ENCODE peak calls at places on chromosomes 13 and 19, in eight cellular contexts. P is prostate gland; D is psoas muscle; C is BE2C; R is spleen; S is body of pancreas; Y is CD4-positive, alpha-beta memory T cell; N is hepatocyte. J is an unnamed sample.

GRCh38 chr19:11446652-11447301 is 11.3 kb downstream of the PRKCSH start:
- DNase-seq in P (no peak), D (peak; percentile 80), C (peak; percentile 86), R (peak; percentile 90), S (peak; percentile 37), Y (peak; percentile 33), N (peak; percentile 58), J (peak; percentile 57)

GRCh38 chr13:109816112-109816978 is 30.0 kb upstream of the IRS2 start:
- DNase-seq in P (no peak), D (no peak), C (no peak), R (no peak), S (peak; percentile 78), Y (no peak), N (no peak), J (peak; percentile 54)

GRCh38 chr13:29540799-29541198 is 54.7 kb downstream of the SLC7A1 start:
- DNase-seq in P (no peak), D (no peak), C (no peak), R (no peak), S (no peak), Y (no peak), N (no peak), J (no peak)

GRCh38 chr19:12194827-12195500 is 32.1 kb downstream of the ZNF136 start:
- DNase-seq in P (peak; percentile 90), D (peak; percentile 74), C (peak; percentile 90), R (peak; percentile 87), S (peak; percentile 97), Y (peak; percentile 55), N (no peak), J (no peak)

GRCh38 chr19:24065865-24066604 is 21.0 kb upstream of the ZNF254 start:
- DNase-seq in P (no peak), D (no peak), C (no peak), R (no peak), S (no peak), Y (no peak), N (no peak), J (no peak)

GRCh38 chr13:109769921-109770320 is 16.5 kb downstream of the IRS2 start:
- DNase-seq in P (no peak), D (no peak), C (no peak), R (peak; percentile 74), S (no peak), Y (no peak), N (no peak), J (no peak)

GRCh38 chr19:6233051-6233826 is 46.5 kb downstream of the MLLT1 start:
- DNase-seq in P (peak; percentile 60), D (peak; percentile 80), C (peak; percentile 5), R (peak; percentile 81), S (peak; percentile 73), Y (no peak), N (no peak), J (peak; percentile 25)

GRCh38 chr13:25493930-25494707 is 122.3 kb downstream of the ATP8A2 start:
- DNase-seq in P (no peak), D (no peak), C (no peak), R (no peak), S (no peak), Y (no peak), N (no peak), J (no peak)

GRCh38 chr13:22312405-22312803 is 641.5 kb downstream of the FGF9 start:
- DNase-seq in P (no peak), D (no peak), C (no peak), R (no peak), S (no peak), Y (no peak), N (no peak), J (no peak)

GRCh38 chr13:50334944-50335343 is 319.7 kb downstream of the KCNRG start:
- DNase-seq in P (no peak), D (no peak), C (no peak), R (no peak), S (no peak), Y (no peak), N (peak; percentile 75), J (no peak)

GRCh38 chr13:85969331-85969730 is 170.1 kb upstream of the SLITRK6 start:
- DNase-seq in P (no peak), D (no peak), C (no peak), R (no peak), S (no peak), Y (no peak), N (no peak), J (no peak)

GRCh38 chr19:5691205-5691929 is 1.3 kb downstream of the RPL36 start:
- DNase-seq in P (peak; percentile 62), D (peak; percentile 85), C (peak; percentile 51), R (peak; percentile 89), S (peak; percentile 74), Y (peak; percentile 38), N (peak; percentile 57), J (peak; percentile 70)

GRCh38 chr13:50030315-50030714 is 15.1 kb downstream of the KCNRG start:
- DNase-seq in P (no peak), D (no peak), C (no peak), R (no peak), S (no peak), Y (no peak), N (no peak), J (no peak)

GRCh38 chr19:24000656-24001055 is 86.0 kb downstream of the ZNF726 start:
- DNase-seq in P (no peak), D (no peak), C (no peak), R (no peak), S (no peak), Y (no peak), N (no peak), J (no peak)

GRCh38 chr19:4390017-4390861 is 10.1 kb downstream of the SH3GL1 start:
- DNase-seq in P (no peak), D (peak; percentile 66), C (no peak), R (peak; percentile 82), S (peak; percentile 59), Y (no peak), N (peak; percentile 53), J (no peak)

DNA sequence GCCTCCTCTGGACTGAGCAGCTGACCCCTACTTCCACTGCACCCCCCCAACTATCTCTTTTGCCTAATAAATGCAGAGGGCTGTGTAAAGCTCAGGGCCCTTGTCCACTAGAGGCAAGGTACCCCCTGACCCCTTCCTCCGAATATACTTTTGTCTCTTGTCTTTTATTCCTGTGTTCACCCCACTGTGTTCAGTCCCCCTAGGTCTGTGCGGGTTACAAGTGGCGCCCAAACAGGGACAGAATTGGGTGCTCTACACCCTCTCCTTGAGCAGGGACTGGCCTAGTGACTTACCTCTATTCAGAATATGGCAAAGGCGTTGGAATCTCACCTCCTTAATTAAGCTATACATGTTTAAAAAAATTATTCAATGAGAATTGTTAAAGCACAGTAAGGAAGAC is 15.0 kb downstream of the ZNF350 start:
- DNase-seq in P (no peak), D (no peak), C (no peak), R (no peak), S (no peak), Y (peak; percentile 17), N (no peak), J (peak; percentile 23)
- H3K9me3 ChIP-seq in P (no peaks in the 10 kb centered on the region), D (peaks cover 96% of the 10 kb centered on the region), C (peaks cover 3% of the 10 kb centered on the region), R (peaks cover 100% of the 10 kb centered on the region), S (no peaks in the 10 kb centered on the region), Y (peaks cover 82% of the 10 kb centered on the region), N (peaks cover 48% of the 10 kb centered on the region), J (peaks cover 51% of the 10 kb centered on the region)

GRCh38 chr19:2645816-2646215 is 56.7 kb downstream of the GNG7 start:
- DNase-seq in P (no peak), D (no peak), C (no peak), R (no peak), S (no peak), Y (no peak), N (no peak), J (no peak)
- H3K9me3 ChIP-seq in P (no peaks in the 10 kb centered on the region), D (no peaks in the 10 kb centered on the region), C (peaks cover 2% of the 10 kb centered on the region), R (no peaks in the 10 kb centered on the region), S (no peaks in the 10 kb centered on the region), Y (no peaks in the 10 kb centered on the region), N (no peaks in the 10 kb centered on the region), J (no peaks in the 10 kb centered on the region)

GRCh38 chr19:8806661-8807060 is 25.4 kb downstream of the ZNF558 start:
- DNase-seq in P (no peak), D (no peak), C (no peak), R (no peak), S (no peak), Y (no peak), N (no peak), J (no peak)
- H3K9me3 ChIP-seq in P (no peaks in the 10 kb centered on the region), D (peaks cover 77% of the 10 kb centered on the region), C (peaks cover 6% of the 10 kb centered on the region), R (peaks cover 98% of the 10 kb centered on the region), S (no peaks in the 10 kb centered on the region), Y (peaks cover 59% of the 10 kb centered on the region), N (peaks cover 59% of the 10 kb centered on the region), J (peaks cover 76% of the 10 kb centered on the region)

GRCh38 chr13:111511219-111511732 is 190.8 kb downstream of the TEX29 start:
- DNase-seq in P (no peak), D (no peak), C (no peak), R (no peak), S (no peak), Y (no peak), N (no peak), J (no peak)
- H3K9me3 ChIP-seq in P (no peaks in the 10 kb centered on the region), D (no peaks in the 10 kb centered on the region), C (no peaks in the 10 kb centered on the region), R (no peaks in the 10 kb centered on the region), S (no peaks in the 10 kb centered on the region), Y (no peaks in the 10 kb centered on the region), N (no peaks in the 10 kb centered on the region), J (no peaks in the 10 kb centered on the region)

GRCh38 chr19:37055330-37055729 is 22.9 kb upstream of the ZNF420 start:
- DNase-seq in P (no peak), D (no peak), C (no peak), R (no peak), S (no peak), Y (no peak), N (no peak), J (no peak)

GRCh38 chr19:37059142-37059541 is 19.1 kb upstream of the ZNF420 start:
- DNase-seq in P (no peak), D (no peak), C (no peak), R (no peak), S (no peak), Y (no peak), N (no peak), J (no peak)

GRCh38 chr19:37056776-37057175 is 21.5 kb upstream of the ZNF420 start:
- DNase-seq in P (no peak), D (no peak), C (no peak), R (no peak), S (no peak), Y (no peak), N (no peak), J (no peak)
- H3K9me3 ChIP-seq in P (no peaks in the 10 kb centered on the region), D (peaks cover 23% of the 10 kb centered on the region), C (no peaks in the 10 kb centered on the region), R (peaks cover 65% of the 10 kb centered on the region), S (no peaks in the 10 kb centered on the region), Y (peaks cover 11% of the 10 kb centered on the region), N (no peaks in the 10 kb centered on the region), J (peaks cover 11% of the 10 kb centered on the region)